ENCODE peak calls at places on chromosomes 1 and 21, in eight cellular contexts. M is heart right ventricle; E is A549; N is astrocyte; G is cardiac muscle cell; I is neural progenitor cell; L is esophagus muscularis mucosa; D is effector memory CD4-positive, alpha-beta T cell. Y is an unnamed sample.

GRCh38 chr1:115880981-115881672 is 40.2 kb upstream of the NHLH2 start:
- DNase-seq in M (no peak), E (no peak), N (no peak), G (no peak), I (no peak), L (no peak), D (no peak), Y (no peak)

GRCh38 chr1:107551491-107551890 is 410.7 kb downstream of the NTNG1 start:
- DNase-seq in M (no peak), E (no peak), N (peak; percentile 32), G (no peak), I (no peak), L (no peak), D (no peak), Y (no peak)

GRCh38 chr1:201023517-201023902 is at the start of gene KIF21B:
- DNase-seq in M (peak; percentile 75), E (peak; percentile 59), N (no peak), G (peak; percentile 68), I (peak; percentile 96), L (peak; percentile 94), D (peak; percentile 86), Y (no peak)

GRCh38 chr1:163824490-163824889 is 502.7 kb downstream of the NUF2 start:
- DNase-seq in M (no peak), E (no peak), N (peak; percentile 19), G (no peak), I (no peak), L (no peak), D (no peak), Y (no peak)

GRCh38 chr1:155092641-155093040 is 14.0 kb downstream of the EFNA3 start:
- DNase-seq in M (no peak), E (no peak), N (no peak), G (no peak), I (no peak), L (no peak), D (no peak), Y (no peak)

GRCh38 chr1:175434268-175434860 is 241.8 kb upstream of the KIAA0040 start:
- DNase-seq in M (no peak), E (peak; percentile 6), N (no peak), G (no peak), I (no peak), L (no peak), D (no peak), Y (no peak)

GRCh38 chr1:20932437-20932977 is 145.4 kb upstream of the HP1BP3 start:
- DNase-seq in M (no peak), E (no peak), N (no peak), G (no peak), I (no peak), L (no peak), D (no peak), Y (no peak)

GRCh38 chr1:206467915-206468314 is 2.4 kb upstream of the IKBKE start:
- DNase-seq in M (peak; percentile 20), E (no peak), N (no peak), G (peak; percentile 50), I (no peak), L (no peak), D (no peak), Y (no peak)

GRCh38 chr1:24776821-24777220 is 31.6 kb downstream of the CLIC4 start:
- DNase-seq in M (no peak), E (no peak), N (no peak), G (no peak), I (peak; percentile 9), L (no peak), D (no peak), Y (no peak)

GRCh38 chr1:185534806-185535205 is 199.4 kb upstream of the HMCN1 start:
- DNase-seq in M (no peak), E (no peak), N (no peak), G (peak; percentile 8), I (no peak), L (no peak), D (no peak), Y (no peak)

GRCh38 chr1:29830916-29831315 is 594.6 kb downstream of the PTPRU start:
- DNase-seq in M (no peak), E (no peak), N (no peak), G (no peak), I (no peak), L (peak; percentile 79), D (no peak), Y (no peak)

GRCh38 chr21:31447477-31447876 is 103.4 kb upstream of the TIAM1 start:
- DNase-seq in M (no peak), E (no peak), N (peak; percentile 63), G (peak; percentile 61), I (no peak), L (no peak), D (no peak), Y (no peak)

GRCh38 chr1:91498498-91499245 is 2.0 kb upstream of the CDC7 start:
- DNase-seq in M (no peak), E (no peak), N (no peak), G (no peak), I (no peak), L (no peak), D (no peak), Y (no peak)

GRCh38 chr1:155226910-155227260 is 18.4 kb downstream of the MTX1 start:
- DNase-seq in M (peak; percentile 29), E (peak; percentile 73), N (no peak), G (peak; percentile 46), I (peak; percentile 88), L (no peak), D (no peak), Y (no peak)

GRCh38 chr1:53367503-53368313 is 39.8 kb upstream of the LRP8 start:
- DNase-seq in M (no peak), E (no peak), N (no peak), G (no peak), I (no peak), L (peak; percentile 80), D (no peak), Y (peak; percentile 12)

GRCh38 chr1:201184734-201185453 is 5.7 kb upstream of the IGFN1 start:
- DNase-seq in M (no peak), E (peak; percentile 54), N (peak; percentile 78), G (peak; percentile 83), I (peak; percentile 65), L (no peak), D (no peak), Y (no peak)

GRCh38 chr1:39692152-39693064 is 1.2 kb upstream of the HPCAL4 start:
- DNase-seq in M (no peak), E (no peak), N (no peak), G (no peak), I (peak; percentile 70), L (no peak), D (peak; percentile 36), Y (no peak)

GRCh38 chr1:154726903-154727302 is 118.9 kb upstream of the ADAR start:
- DNase-seq in M (no peak), E (no peak), N (no peak), G (no peak), I (no peak), L (no peak), D (no peak), Y (no peak)

GRCh38 chr21:46048926-46049889 is 48.7 kb upstream of the COL6A2 start:
- DNase-seq in M (peak; percentile 91), E (no peak), N (peak; percentile 100), G (peak; percentile 100), I (no peak), L (peak; percentile 97), D (no peak), Y (no peak)

GRCh38 chr1:86487131-86487804 is 18.5 kb downstream of the CLCA1 start:
- DNase-seq in M (peak; percentile 67), E (no peak), N (peak; percentile 71), G (peak; percentile 71), I (no peak), L (peak; percentile 91), D (no peak), Y (no peak)

DNA sequence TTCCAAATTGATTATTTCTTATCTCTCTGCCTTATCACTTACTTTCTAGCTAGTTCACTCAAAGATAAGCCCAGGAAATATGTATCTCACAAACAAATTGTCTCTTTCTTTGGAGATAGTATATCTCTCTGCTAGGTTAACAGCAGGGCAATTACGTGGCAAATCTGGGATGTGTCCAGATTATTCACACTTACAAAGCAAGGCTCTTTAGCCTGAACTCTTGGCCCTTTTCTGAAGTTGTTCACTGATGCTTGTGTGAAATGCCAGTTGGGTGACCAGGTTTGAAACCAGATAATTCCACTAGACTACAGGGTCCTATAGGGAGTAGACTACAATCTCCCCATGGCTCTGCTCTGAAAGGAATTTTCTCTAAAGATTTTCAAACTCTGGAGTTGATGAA is 30.8 kb upstream of the FAM78B start:
- DNase-seq in M (no peak), E (no peak), N (peak; percentile 81), G (no peak), I (no peak), L (peak; percentile 34), D (no peak), Y (no peak)
- H3K9me3 ChIP-seq in M (no peaks in the 10 kb centered on the region), E (no peaks in the 10 kb centered on the region), N (no peaks in the 10 kb centered on the region), G (no peaks in the 10 kb centered on the region), I (no peaks in the 10 kb centered on the region), L (no peaks in the 10 kb centered on the region), D (no peaks in the 10 kb centered on the region), Y (no peaks in the 10 kb centered on the region)

DNA sequence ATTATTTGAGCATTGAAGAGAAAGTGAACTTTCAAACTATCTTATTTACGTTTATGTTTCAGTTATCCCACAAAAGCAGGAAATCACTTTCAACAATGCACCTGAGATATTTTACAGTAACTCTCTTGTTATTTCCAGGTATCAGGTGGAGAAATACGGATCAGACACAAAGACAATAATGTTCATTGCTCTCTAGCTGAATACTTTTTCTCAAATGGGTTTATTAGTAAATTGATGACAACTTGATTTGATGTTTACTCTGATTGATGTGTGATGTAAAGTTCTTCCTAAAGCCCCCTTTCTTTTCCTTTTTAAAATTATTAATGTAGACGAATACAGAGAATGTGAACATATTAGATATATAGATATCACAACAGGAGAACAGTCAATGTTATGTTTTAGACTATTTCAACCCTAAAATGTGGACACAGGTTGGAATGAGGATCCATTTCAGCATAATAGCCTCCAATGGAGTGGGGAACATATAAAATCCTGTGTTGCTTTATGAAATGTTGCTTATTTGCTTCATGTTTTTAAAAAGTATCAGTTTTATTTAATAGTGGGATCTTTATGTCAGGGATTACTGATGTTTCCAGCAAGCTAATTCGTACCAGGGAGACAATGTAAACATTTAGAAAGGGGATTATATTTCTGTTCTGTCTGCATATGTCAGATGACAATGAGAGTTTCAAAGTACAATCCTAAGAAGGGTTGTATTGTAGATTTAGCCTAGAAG is 1522.3 kb upstream of the TPTE start:
- DNase-seq in M (no peak), E (peak; percentile 94), N (no peak), G (no peak), I (no peak), L (no peak), D (no peak), Y (no peak)
- H3K9me3 ChIP-seq in M (peaks cover 9% of the 10 kb centered on the region), E (no peaks in the 10 kb centered on the region), N (peaks cover 3% of the 10 kb centered on the region), G (peaks cover 9% of the 10 kb centered on the region), I (peaks cover 55% of the 10 kb centered on the region), L (no peaks in the 10 kb centered on the region), D (no peaks in the 10 kb centered on the region), Y (no peaks in the 10 kb centered on the region)

GRCh38 chr1:228243093-228243492 is 35.2 kb downstream of the OBSCN start:
- DNase-seq in M (no peak), E (no peak), N (no peak), G (no peak), I (no peak), L (peak; percentile 83), D (no peak), Y (no peak)
- H3K9me3 ChIP-seq in M (peaks cover 37% of the 10 kb centered on the region), E (peaks cover 73% of the 10 kb centered on the region), N (peaks cover 40% of the 10 kb centered on the region), G (no peaks in the 10 kb centered on the region), I (peaks cover 15% of the 10 kb centered on the region), L (peaks cover 60% of the 10 kb centered on the region), D (peaks cover 7% of the 10 kb centered on the region), Y (peaks cover 30% of the 10 kb centered on the region)

GRCh38 chr1:4346141-4346540 is 308.3 kb upstream of the AJAP1 start:
- DNase-seq in M (no peak), E (no peak), N (no peak), G (no peak), I (no peak), L (no peak), D (no peak), Y (no peak)

GRCh38 chr1:4353090-4353856 is 301.1 kb upstream of the AJAP1 start:
- DNase-seq in M (no peak), E (no peak), N (no peak), G (no peak), I (no peak), L (no peak), D (no peak), Y (no peak)

GRCh38 chr1:4351453-4351852 is 303.0 kb upstream of the AJAP1 start:
- DNase-seq in M (no peak), E (no peak), N (no peak), G (no peak), I (no peak), L (no peak), D (no peak), Y (no peak)
- H3K9me3 ChIP-seq in M (no peaks in the 10 kb centered on the region), E (no peaks in the 10 kb centered on the region), N (peaks cover 3% of the 10 kb centered on the region), G (peaks cover 9% of the 10 kb centered on the region), I (no peaks in the 10 kb centered on the region), L (no peaks in the 10 kb centered on the region), D (no peaks in the 10 kb centered on the region), Y (no peaks in the 10 kb centered on the region)

Y was measured in SK-N-MC.